ENCODE peak calls at places on chromosomes 11 and 22, in six cellular contexts. S, M, L, H, D and T are unnamed samples.

GRCh38 chr11:75810637-75811383 is 4.2 kb upstream of the UVRAG start:
- DNase-seq in S (no peak), D (no peak), M (no peak), L (no peak), H (no peak), T (no peak)

GRCh38 chr22:36445158-36445668 is 36.2 kb downstream of the TXN2 start:
- DNase-seq in H (peak), S (no peak), L (no peak), M (no peak), D (peak), T (no peak)

GRCh38 chr11:17633987-17634775 is 85.2 kb upstream of the MYOD1 start:
- DNase-seq in H (no peak), L (no peak), D (no peak), S (no peak), M (no peak), T (no peak)

GRCh38 chr22:17369553-17370035 is 334 bp downstream of the CECR2 start:
- DNase-seq in S (peak), L (no peak), D (peak), H (no peak), M (no peak), T (no peak)

GRCh38 chr11:69442012-69442806 is 39.3 kb upstream of the LINC01488 start:
- DNase-seq in H (peak), L (no peak), S (no peak), D (no peak), M (no peak), T (no peak)

GRCh38 chr11:866481-866880 is 23.8 kb downstream of the TSPAN4 start:
- DNase-seq in H (no peak), M (no peak), S (no peak), L (no peak), D (no peak), T (no peak)

GRCh38 chr11:117823941-117824420 is 563 bp downstream of the FXYD2 start:
- DNase-seq in M (no peak), H (peak), L (peak), D (peak), S (no peak), T (peak)

GRCh38 chr11:112315057-112315720 is 54.5 kb upstream of the PLET1 start:
- DNase-seq in M (no peak), D (no peak), L (no peak), S (no peak), H (no peak), T (no peak)

GRCh38 chr11:31813242-31813960 is 2.3 kb upstream of the PAX6 start:
- DNase-seq in H (no peak), L (no peak), S (no peak), D (no peak), M (no peak), T (no peak)

GRCh38 chr22:41524809-41525449 is 19.3 kb downstream of the POLR3H start:
- DNase-seq in M (peak), D (no peak), H (no peak), L (no peak), S (peak), T (no peak)